ENCODE peak calls at places on chromosomes 13 and 19, in seven cellular contexts. E is Karpas-422; B is CD8-positive, alpha-beta T cell; K is heart right ventricle; Q is A549; N is ascending aorta; J is endodermal cell. T is an unnamed sample. For H3K4me1, the result is how much of the 10 kb centered on the place peaks cover.

GRCh38 chr13:37960427-37960826 is 90.9 kb upstream of the TRPC4 start:
- DNase-seq in N (no peak), B (no peak), J (no peak), E (no peak), Q (no peak), K (no peak), T (no peak)

GRCh38 chr13:97261254-97262015 is 39.3 kb downstream of the MBNL2 start:
- DNase-seq in J (no peak), Q (no peak), E (no peak), N (no peak), B (no peak), K (no peak), T (no peak)

GRCh38 chr13:47949799-47950198 is 51.3 kb downstream of the SUCLA2 start:
- DNase-seq in B (no peak), Q (no peak), K (no peak), J (no peak), N (no peak), E (no peak), T (no peak)

GRCh38 chr19:35609881-35610353 is 2.6 kb upstream of the HAUS5 start:
- DNase-seq in N (no peak), K (no peak), B (no peak), E (no peak), J (no peak), Q (no peak), T (no peak)

GRCh38 chr19:29547361-29547960 is 21.7 kb downstream of the VSTM2B start:
- DNase-seq in B (no peak), E (no peak), N (peak), K (no peak), Q (no peak), J (no peak), T (peak)

GRCh38 chr13:110359840-110360301 is 52.8 kb downstream of the COL4A2 start:
- DNase-seq in E (no peak), J (peak), K (no peak), B (no peak), Q (no peak), N (peak), T (no peak)

GRCh38 chr13:39602614-39603366 is at the start of gene LHFPL6:
- DNase-seq in N (peak), Q (peak), B (no peak), E (peak), K (peak), J (peak), T (peak)

GRCh38 chr13:103275708-103276107 is 209.5 kb upstream of the SLC10A2 start:
- DNase-seq in B (no peak), K (no peak), J (no peak), Q (no peak), N (no peak), E (no peak), T (no peak)

GRCh38 chr13:100301418-100301817 is 212.5 kb downstream of the PCCA start:
- DNase-seq in K (peak), E (no peak), N (no peak), J (no peak), B (no peak), Q (no peak), T (no peak)

GRCh38 chr19:29277107-29277506 is 64.2 kb upstream of the UQCRFS1 start:
- DNase-seq in Q (peak), E (peak), J (peak), B (peak), K (peak), N (no peak), T (no peak)

GRCh38 chr13:38697628-38698333 is 10.9 kb downstream of the FREM2 start:
- DNase-seq in E (no peak), K (no peak), B (no peak), Q (no peak), J (no peak), N (no peak), T (no peak)

DNA sequence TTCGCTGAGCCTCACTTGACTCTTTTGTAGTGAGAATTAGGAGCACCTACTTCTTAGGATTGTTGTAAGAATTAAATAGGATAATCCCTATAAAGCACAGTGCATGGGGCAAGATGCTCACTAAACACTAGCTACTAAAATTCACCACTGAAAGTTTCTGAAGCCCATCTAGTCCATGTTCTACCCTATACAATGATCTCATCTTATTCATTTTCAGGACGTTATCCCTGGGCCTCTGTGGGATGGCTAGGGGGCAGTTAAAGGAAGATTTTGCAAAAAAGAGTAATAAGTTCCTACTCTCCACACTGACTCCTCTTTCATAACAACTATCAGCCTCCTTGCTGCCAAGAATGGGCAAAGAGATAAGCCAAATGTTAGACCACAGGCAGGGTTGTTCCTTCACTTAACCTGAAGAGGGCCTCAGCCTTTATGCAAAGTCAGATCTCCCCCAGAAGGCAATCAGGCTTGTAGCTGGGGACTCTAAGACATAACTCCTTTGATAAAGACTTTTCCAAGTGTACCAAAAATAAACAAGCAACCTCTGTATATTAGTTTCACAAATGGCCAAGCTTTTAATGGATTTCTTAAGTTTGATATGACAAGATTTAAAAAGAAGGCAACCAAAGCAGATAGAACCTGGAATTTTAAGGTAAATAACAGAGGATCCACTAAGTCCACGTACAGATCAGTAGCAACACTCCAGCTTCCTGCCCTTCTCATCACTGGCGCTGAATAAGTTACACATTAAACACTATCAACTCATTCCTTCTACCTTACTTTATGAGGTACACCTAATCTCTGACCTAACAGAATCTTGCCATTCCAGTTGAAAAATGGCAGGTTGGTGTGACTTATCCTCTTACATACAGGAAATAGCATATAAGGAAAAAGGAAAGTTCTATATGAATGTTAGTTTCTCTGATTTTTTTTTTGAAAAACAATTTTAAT is 44.4 kb downstream of the ELF1 start:
- DNase-seq in N (no peak), E (peak), J (peak), B (no peak), K (no peak), Q (peak), T (no peak)
- H3K4me1 ChIP-seq in N (under half), E (half or more), J (under half), B (half or more), K (half or more), Q (under half), T (under half)

DNA sequence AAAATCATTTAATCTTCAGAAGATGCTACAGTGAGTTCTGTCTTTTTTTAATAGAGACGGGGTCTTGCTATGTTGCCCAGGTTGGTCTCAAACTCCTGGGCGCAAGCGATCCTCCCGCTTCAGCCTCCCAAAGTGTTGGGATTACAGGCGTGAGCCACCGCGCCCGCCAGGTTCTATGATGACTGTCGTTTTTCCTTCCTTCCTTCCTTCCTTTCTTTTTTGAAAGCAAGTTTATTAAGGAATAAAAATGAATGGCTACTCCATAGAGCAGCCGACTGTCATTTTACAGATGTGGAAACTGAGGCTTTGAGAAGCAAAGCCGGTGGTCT is 511 bp upstream of the GAMT start:
- DNase-seq in E (no peak), B (no peak), Q (no peak), J (no peak), K (no peak), N (no peak), T (no peak)
- H3K4me3 ChIP-seq in E (peak), B (peak), Q (peak), J (peak), K (peak), N (peak), T (peak)

GRCh38 chr19:3133793-3134116 is 2.1 kb upstream of the GNA15 start:
- DNase-seq in Q (no peak), J (peak), E (no peak), B (no peak), K (no peak), N (no peak), T (no peak)
- H3K4me1 ChIP-seq in Q (under half), J (under half), E (under half), B (under half), K (under half), N (under half), T (under half)

DNA sequence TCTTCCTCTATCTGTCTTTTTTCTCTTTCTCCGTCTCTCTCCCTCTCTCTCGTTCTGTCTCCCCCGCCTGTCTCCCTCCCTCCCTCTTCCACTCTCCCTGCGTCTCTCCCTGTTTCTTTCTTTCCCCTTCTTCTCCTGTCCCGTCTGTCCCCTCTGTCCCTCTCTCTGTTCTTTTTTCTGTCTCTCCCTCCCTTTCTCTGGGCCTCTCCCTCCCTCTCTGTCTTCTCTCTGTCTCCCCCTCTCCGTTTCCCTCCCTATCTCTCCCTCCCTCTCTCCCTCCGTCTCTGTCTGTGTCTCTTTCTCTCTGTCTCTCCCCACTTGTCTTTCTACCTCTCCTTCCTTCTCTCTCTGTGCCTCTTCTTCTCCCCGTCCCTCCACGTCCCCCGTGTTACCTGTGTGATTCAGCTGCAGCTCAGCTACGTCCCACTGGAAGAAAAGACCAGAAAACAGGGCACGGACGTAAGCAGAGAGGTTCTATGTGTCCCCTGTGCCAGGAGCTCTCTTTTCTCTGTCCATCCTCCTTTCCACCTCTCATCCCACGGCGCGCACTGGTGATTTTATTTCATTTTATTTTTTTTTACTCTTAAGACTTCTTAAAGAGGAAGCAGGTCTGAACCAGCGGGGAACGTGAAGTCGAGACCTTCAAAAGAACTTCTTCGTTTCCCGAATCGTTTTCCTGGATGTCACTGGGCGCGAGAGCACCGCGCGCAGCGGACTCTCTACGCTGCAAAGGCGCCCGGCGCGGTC is 1.1 kb downstream of the CD70 start:
- DNase-seq in B (no peak), J (no peak), K (no peak), Q (no peak), E (peak), N (no peak), T (no peak)
- H3K4me3 ChIP-seq in B (peak), J (no peak), K (no peak), Q (peak), E (peak), N (no peak), T (no peak)

GRCh38 chr19:51341066-51341465 is 873 bp downstream of the VSIG10L start:
- DNase-seq in J (peak), Q (no peak), E (no peak), B (no peak), N (no peak), K (no peak), T (no peak)

GRCh38 chr19:51339313-51339686 is 2.6 kb downstream of the VSIG10L start:
- DNase-seq in J (no peak), Q (no peak), K (no peak), E (no peak), N (no peak), B (no peak), T (peak)

GRCh38 chr19:51339687-51340656 is 2.0 kb downstream of the VSIG10L start:
- DNase-seq in B (peak), Q (peak), J (peak), E (peak), K (peak), N (peak), T (peak)

GRCh38 chr19:51342631-51343569 is 961 bp upstream of the VSIG10L start:
- DNase-seq in E (peak), N (no peak), K (no peak), B (no peak), J (peak), Q (no peak), T (no peak)

DNA sequence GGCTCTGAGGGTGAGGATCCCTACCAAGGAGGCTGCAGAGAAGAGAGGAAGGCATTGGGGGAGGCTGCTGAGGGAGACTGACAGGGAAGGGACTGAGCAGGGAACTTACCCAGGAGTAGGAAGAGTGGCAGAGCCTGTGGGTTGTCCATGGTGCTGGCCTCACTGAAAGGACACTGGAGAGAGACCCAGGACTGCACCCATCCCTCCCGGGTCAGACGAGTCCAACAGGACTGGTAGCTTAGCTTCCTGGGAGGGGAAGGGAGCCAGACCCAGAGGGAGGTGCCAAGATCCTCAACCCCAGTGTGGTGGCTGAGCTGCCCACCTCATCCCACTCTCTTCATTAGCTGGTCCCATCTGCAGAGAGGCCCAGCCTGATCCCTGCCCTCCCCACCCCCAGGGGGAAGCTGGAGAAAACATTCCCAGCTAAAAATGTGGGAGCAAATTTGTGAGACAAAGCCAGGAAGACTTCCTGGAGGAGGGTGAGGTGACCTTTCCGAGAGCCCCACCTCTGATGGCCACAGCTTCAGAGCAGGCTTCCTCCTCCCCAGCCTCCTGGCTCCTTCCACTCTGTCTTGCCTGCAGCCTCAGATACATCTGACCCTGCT is at the start of gene VSIG10L:
- DNase-seq in Q (no peak), B (no peak), E (peak), K (no peak), N (no peak), J (peak), T (no peak)
- H3K4me1 ChIP-seq in Q (under half), B (under half), E (under half), K (under half), N (under half), J (under half), T (under half)

GRCh38 chr19:56477429-56478338 is 539 bp upstream of the ZNF667 start:
- DNase-seq in B (peak), Q (no peak), K (peak), N (peak), J (peak), E (no peak), T (peak)

GRCh38 chr19:56476093-56476492 is 1.1 kb downstream of the ZNF667 start:
- DNase-seq in J (no peak), B (no peak), N (no peak), E (no peak), K (no peak), Q (no peak), T (no peak)

DNA sequence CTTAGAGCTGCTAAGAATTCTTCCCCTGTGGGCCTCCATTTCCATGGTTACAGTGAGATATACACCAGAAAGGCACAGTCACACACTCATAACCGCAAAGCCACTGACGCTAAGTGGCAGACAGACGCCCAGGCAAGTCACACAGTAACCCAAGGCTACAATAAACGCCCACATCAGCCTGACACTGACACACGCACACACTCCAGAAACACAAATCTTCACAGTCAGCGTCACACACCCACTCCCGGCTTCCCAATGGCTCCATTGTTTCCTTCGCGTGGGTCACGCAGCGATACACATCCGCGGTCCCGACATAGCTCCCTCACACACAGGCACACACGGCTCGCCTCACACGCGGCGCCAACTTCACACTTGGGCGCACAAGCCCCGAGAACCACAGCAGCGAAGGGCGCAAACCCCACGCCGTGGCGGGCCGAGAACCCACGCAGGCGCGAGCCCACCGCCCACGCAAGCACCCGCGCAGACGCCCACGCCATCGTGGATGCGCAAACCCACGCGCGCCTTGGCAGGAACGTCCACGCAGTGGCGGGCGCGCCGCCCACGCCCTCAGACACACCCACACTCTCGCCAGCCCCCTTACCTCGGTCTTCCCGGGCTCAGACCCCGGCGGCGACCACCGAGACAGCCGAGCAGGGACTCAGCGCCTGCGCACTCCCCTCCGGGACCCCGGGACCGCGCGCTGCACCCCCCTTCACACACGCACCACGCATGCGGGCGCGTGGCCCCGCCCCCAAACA is at the start of gene ZNF667:
- DNase-seq in N (no peak), J (no peak), E (no peak), Q (no peak), B (no peak), K (peak), T (no peak)
- H3K4me3 ChIP-seq in N (peak), J (peak), E (no peak), Q (no peak), B (peak), K (peak), T (peak)

GRCh38 chr19:16095071-16095571 is 16.6 kb upstream of the RAB8A start:
- DNase-seq in K (no peak), J (no peak), Q (no peak), E (no peak), B (no peak), N (peak), T (no peak)
- H3K4me1 ChIP-seq in K (under half), J (under half), Q (half or more), E (under half), B (under half), N (under half), T (under half)

T was measured in tibial artery.